ENCODE peak calls at places on chromosomes 11 and 22, in five cellular contexts. One of them, this sample, is unnamed.

GRCh38 chr22:38631724-38632123 is 24.5 kb downstream of the FAM227A start:
- DNase-seq in suprapubic skin: no peak
- DNase-seq in BJ: no peak
- DNase-seq in HFF-Myc: no peak
- DNase-seq in DND-41: peak; percentile 13
- DNase-seq in this sample: no peak

GRCh38 chr11:27083782-27084181 is 43.2 kb downstream of the BBOX1 start:
- DNase-seq in suprapubic skin: no peak
- DNase-seq in BJ: no peak
- DNase-seq in HFF-Myc: no peak
- DNase-seq in DND-41: no peak
- DNase-seq in this sample: no peak

GRCh38 chr11:1333860-1334259 is 24.4 kb upstream of the TOLLIP start:
- DNase-seq in suprapubic skin: no peak
- DNase-seq in BJ: no peak
- DNase-seq in HFF-Myc: no peak
- DNase-seq in DND-41: no peak
- DNase-seq in this sample: no peak

GRCh38 chr11:47333526-47333845 is 19.0 kb downstream of the MYBPC3 start:
- DNase-seq in suprapubic skin: no peak
- DNase-seq in BJ: no peak
- DNase-seq in HFF-Myc: no peak
- DNase-seq in DND-41: no peak
- DNase-seq in this sample: no peak

GRCh38 chr22:42948205-42948804 is 66.6 kb downstream of the PACSIN2 start:
- DNase-seq in suprapubic skin: no peak
- DNase-seq in BJ: no peak
- DNase-seq in HFF-Myc: no peak
- DNase-seq in DND-41: no peak
- DNase-seq in this sample: no peak

GRCh38 chr11:96097844-96098421 is 174.0 kb upstream of the MTMR2 start:
- DNase-seq in suprapubic skin: no peak
- DNase-seq in BJ: no peak
- DNase-seq in HFF-Myc: no peak
- DNase-seq in DND-41: no peak
- DNase-seq in this sample: no peak

GRCh38 chr11:6856871-6857270 is 6.0 kb upstream of the OR10A2 start:
- DNase-seq in suprapubic skin: no peak
- DNase-seq in BJ: no peak
- DNase-seq in HFF-Myc: no peak
- DNase-seq in DND-41: no peak
- DNase-seq in this sample: no peak

GRCh38 chr11:43985386-43985752 is 42.9 kb downstream of the C11orf96 start:
- DNase-seq in suprapubic skin: no peak
- DNase-seq in BJ: no peak
- DNase-seq in HFF-Myc: no peak
- DNase-seq in DND-41: no peak
- DNase-seq in this sample: no peak

GRCh38 chr11:86172894-86173293 is 71.7 kb upstream of the EED start:
- DNase-seq in suprapubic skin: no peak
- DNase-seq in BJ: no peak
- DNase-seq in HFF-Myc: no peak
- DNase-seq in DND-41: no peak
- DNase-seq in this sample: no peak

GRCh38 chr22:41360126-41360525 is 21.6 kb upstream of the TEF start:
- DNase-seq in suprapubic skin: no peak
- DNase-seq in BJ: no peak
- DNase-seq in HFF-Myc: no peak
- DNase-seq in DND-41: no peak
- DNase-seq in this sample: no peak

GRCh38 chr11:118572914-118573550 is 823 bp downstream of the ARCN1 start:
- DNase-seq in suprapubic skin: no peak
- DNase-seq in BJ: no peak
- DNase-seq in HFF-Myc: no peak
- DNase-seq in DND-41: peak; percentile 23
- DNase-seq in this sample: peak; percentile 51

GRCh38 chr11:63573881-63574855 is 11.0 kb upstream of the PLAAT2 start:
- DNase-seq in suprapubic skin: no peak
- DNase-seq in BJ: no peak
- DNase-seq in HFF-Myc: no peak
- DNase-seq in DND-41: peak; percentile 82
- DNase-seq in this sample: no peak
- TF ChIP-seq CTCF in suprapubic skin: no peak
- TF ChIP-seq CTCF in BJ: peak; percentile 30
- TF ChIP-seq CTCF in HFF-Myc: no peak
- TF ChIP-seq CTCF in DND-41: peak; percentile 61
- TF ChIP-seq CTCF in this sample: no peak

GRCh38 chr11:87300640-87301381 is 263.1 kb downstream of the TMEM135 start:
- DNase-seq in suprapubic skin: no peak
- DNase-seq in BJ: no peak
- DNase-seq in HFF-Myc: no peak
- DNase-seq in DND-41: no peak
- DNase-seq in this sample: no peak
- TF ChIP-seq CTCF in suprapubic skin: no peak
- TF ChIP-seq CTCF in BJ: no peak
- TF ChIP-seq CTCF in HFF-Myc: no peak
- TF ChIP-seq CTCF in DND-41: no peak
- TF ChIP-seq CTCF in this sample: no peak

GRCh38 chr11:14905104-14906033 is 13.3 kb upstream of the CYP2R1 start:
- DNase-seq in suprapubic skin: peak; percentile 68
- DNase-seq in BJ: no peak
- DNase-seq in HFF-Myc: no peak
- DNase-seq in DND-41: no peak
- DNase-seq in this sample: no peak
- TF ChIP-seq CTCF in suprapubic skin: peak; percentile 41
- TF ChIP-seq CTCF in BJ: peak; percentile 37
- TF ChIP-seq CTCF in HFF-Myc: peak; percentile 18
- TF ChIP-seq CTCF in DND-41: no peak
- TF ChIP-seq CTCF in this sample: peak; percentile 1

GRCh38 chr11:2777396-2777795 is 77.6 kb upstream of the KCNQ1OT1 start:
- DNase-seq in suprapubic skin: peak; percentile 49
- DNase-seq in BJ: no peak
- DNase-seq in HFF-Myc: no peak
- DNase-seq in DND-41: no peak
- DNase-seq in this sample: no peak

GRCh38 chr11:2777871-2778629 is 78.3 kb upstream of the KCNQ1OT1 start:
- DNase-seq in suprapubic skin: peak; percentile 59
- DNase-seq in BJ: no peak
- DNase-seq in HFF-Myc: no peak
- DNase-seq in DND-41: no peak
- DNase-seq in this sample: peak; percentile 64

GRCh38 chr11:2779981-2780849 is 80.4 kb upstream of the KCNQ1OT1 start:
- DNase-seq in suprapubic skin: peak; percentile 66
- DNase-seq in BJ: no peak
- DNase-seq in HFF-Myc: no peak
- DNase-seq in DND-41: no peak
- DNase-seq in this sample: peak; percentile 65

GRCh38 chr11:2779499-2779980 is 79.7 kb upstream of the KCNQ1OT1 start:
- DNase-seq in suprapubic skin: no peak
- DNase-seq in BJ: no peak
- DNase-seq in HFF-Myc: no peak
- DNase-seq in DND-41: no peak
- DNase-seq in this sample: peak; percentile 63

DNA sequence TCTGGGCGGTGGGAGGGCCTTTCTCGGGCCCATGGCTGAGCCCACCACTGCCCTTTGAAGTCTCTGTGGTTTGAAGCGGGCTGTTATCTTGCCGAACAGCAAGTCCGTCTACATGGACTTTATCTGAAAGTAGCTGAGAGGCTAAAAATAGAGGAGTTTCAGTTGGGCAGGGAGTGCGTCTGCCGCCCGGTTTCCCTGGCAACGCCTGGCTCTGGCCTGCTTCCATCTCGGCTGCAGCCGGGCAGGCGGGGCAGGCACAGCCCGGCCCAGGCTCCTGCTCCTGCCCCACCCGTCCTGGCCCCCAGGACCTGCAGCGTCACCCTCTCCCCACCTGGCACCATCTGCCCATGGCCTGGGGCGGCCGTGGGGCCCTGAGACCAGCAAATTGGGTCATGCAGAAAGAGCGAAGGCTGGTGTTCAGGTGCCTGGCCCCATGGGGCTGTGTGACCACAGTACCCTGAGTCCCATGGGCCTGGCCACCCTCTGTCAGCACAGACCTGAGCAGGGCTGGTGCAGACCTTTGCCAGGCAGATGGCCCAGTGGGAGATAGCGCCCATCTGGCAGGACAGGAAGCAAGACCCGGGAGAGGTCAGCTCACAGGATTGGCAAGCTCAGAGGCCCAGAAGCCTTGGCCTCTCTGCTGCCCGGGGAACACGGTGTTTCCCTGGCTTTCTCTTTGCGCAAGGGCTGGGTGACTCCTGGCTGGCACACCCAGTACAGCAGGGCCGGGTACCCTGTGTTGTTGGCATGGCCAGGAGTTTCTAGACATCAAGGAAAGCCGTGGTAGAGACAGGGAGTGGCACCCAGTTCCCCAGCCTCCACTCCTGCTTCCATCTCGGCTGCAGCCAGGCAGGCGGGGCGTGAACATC is 79.1 kb upstream of the KCNQ1OT1 start:
- DNase-seq in suprapubic skin: peak; percentile 77
- DNase-seq in BJ: peak; percentile 21
- DNase-seq in HFF-Myc: no peak
- DNase-seq in DND-41: no peak
- DNase-seq in this sample: peak; percentile 70
- TF ChIP-seq CTCF in suprapubic skin: peak; percentile 44
- TF ChIP-seq CTCF in BJ: no peak
- TF ChIP-seq CTCF in HFF-Myc: no peak
- TF ChIP-seq CTCF in DND-41: no peak
- TF ChIP-seq CTCF in this sample: no peak

GRCh38 chr22:45914309-45914708 is 62.7 kb downstream of the WNT7B start:
- DNase-seq in suprapubic skin: no peak
- DNase-seq in BJ: no peak
- DNase-seq in HFF-Myc: no peak
- DNase-seq in DND-41: no peak
- DNase-seq in this sample: no peak

GRCh38 chr22:45912910-45913309 is 64.1 kb downstream of the WNT7B start:
- DNase-seq in suprapubic skin: no peak
- DNase-seq in BJ: no peak
- DNase-seq in HFF-Myc: no peak
- DNase-seq in DND-41: no peak
- DNase-seq in this sample: no peak

GRCh38 chr22:45910928-45911467 is 66.0 kb downstream of the WNT7B start:
- DNase-seq in suprapubic skin: no peak
- DNase-seq in BJ: no peak
- DNase-seq in HFF-Myc: no peak
- DNase-seq in DND-41: no peak
- DNase-seq in this sample: no peak

GRCh38 chr22:45908961-45909360 is 68.0 kb downstream of the WNT7B start:
- DNase-seq in suprapubic skin: no peak
- DNase-seq in BJ: no peak
- DNase-seq in HFF-Myc: no peak
- DNase-seq in DND-41: no peak
- DNase-seq in this sample: no peak

DNA sequence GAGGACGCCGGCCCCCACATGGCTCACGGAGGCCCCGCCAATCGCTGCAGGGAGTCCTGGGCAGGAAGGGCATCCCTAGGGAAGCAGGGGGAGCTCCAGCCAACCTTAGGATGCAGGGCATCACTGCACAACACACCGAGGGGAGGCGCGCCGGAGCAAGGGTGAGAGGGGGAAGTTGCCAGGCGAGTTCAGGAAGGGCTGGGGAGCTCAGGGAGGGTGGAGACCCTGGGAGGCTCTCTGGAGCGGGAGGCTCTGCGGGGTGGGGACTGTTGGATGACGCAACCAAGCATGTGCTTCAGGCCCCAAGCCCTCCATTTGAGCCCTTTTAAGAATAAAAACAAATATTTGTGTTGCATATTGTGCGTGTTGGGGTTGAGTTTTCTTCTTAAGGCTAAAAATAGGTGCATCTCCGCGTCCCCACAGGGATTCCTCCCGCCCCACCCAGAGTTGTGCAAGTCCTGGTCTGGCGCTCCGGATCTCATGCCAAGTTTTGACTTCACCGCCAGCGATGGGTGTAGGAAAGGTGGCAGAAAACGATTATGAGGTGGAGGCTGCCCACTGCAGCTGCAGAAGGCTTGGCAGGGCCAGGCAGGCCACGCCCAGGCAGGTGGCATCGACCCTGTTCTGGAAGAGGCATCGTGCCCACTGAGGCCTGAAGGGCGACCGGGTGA is 65.2 kb downstream of the WNT7B start:
- DNase-seq in suprapubic skin: no peak
- DNase-seq in BJ: no peak
- DNase-seq in HFF-Myc: no peak
- DNase-seq in DND-41: no peak
- DNase-seq in this sample: no peak
- TF ChIP-seq CTCF in suprapubic skin: no peak
- TF ChIP-seq CTCF in BJ: no peak
- TF ChIP-seq CTCF in HFF-Myc: no peak
- TF ChIP-seq CTCF in DND-41: no peak
- TF ChIP-seq CTCF in this sample: no peak

This sample was measured in type B pancreatic cell.